ENCODE peak calls at places on chromosomes 6 and 20, in nine cellular contexts. R, C, A, W, T, U, N, X and I are unnamed samples.

GRCh38 chr6:134456284-134456683 is 138.4 kb upstream of the SGK1 start:
- DNase-seq in R (no peak), C (no peak), A (no peak), W (no peak), T (no peak), U (no peak), N (no peak), X (no peak), I (no peak)

GRCh38 chr6:112563368-112563767 is 216.2 kb downstream of the RFPL4B start:
- DNase-seq in R (no peak), C (no peak), A (no peak), W (peak), T (no peak), U (peak), N (no peak), X (peak), I (no peak)

GRCh38 chr6:35142578-35142977 is 1.4 kb upstream of the TCP11 start:
- DNase-seq in R (no peak), C (peak), A (no peak), W (peak), T (no peak), U (no peak), N (no peak), X (peak), I (no peak)

GRCh38 chr6:125546827-125547226 is 202.6 kb upstream of the HEY2 start:
- DNase-seq in R (no peak), C (no peak), A (no peak), W (peak), T (peak), U (no peak), N (no peak), X (peak), I (no peak)

GRCh38 chr6:134883314-134883713 is 66.6 kb downstream of the ALDH8A1 start:
- DNase-seq in R (no peak), C (no peak), A (no peak), W (no peak), T (no peak), U (no peak), N (no peak), X (no peak), I (no peak)

GRCh38 chr20:30811896-30812671 is 445.4 kb upstream of the DEFB115 start:
- DNase-seq in R (no peak), C (peak), A (peak), W (peak), T (no peak), U (peak), N (peak), X (peak), I (peak)

GRCh38 chr20:64257107-64257757 is 1.7 kb downstream of the PCMTD2 start:
- DNase-seq in R (no peak), C (no peak), A (no peak), W (no peak), T (no peak), U (no peak), N (no peak), X (no peak), I (no peak)

GRCh38 chr6:157825243-157825904 is 2.3 kb downstream of the SNX9 start:
- DNase-seq in R (no peak), C (no peak), A (no peak), W (no peak), T (no peak), U (no peak), N (no peak), X (no peak), I (no peak)

GRCh38 chr6:163169521-163169920 is 245.0 kb upstream of the QKI start:
- DNase-seq in R (no peak), C (no peak), A (no peak), W (no peak), T (no peak), U (no peak), N (no peak), X (no peak), I (no peak)

GRCh38 chr6:43496370-43497128 is 13.6 kb downstream of the LRRC73 start:
- DNase-seq in R (no peak), C (peak), A (peak), W (peak), T (no peak), U (peak), N (peak), X (peak), I (peak)
- TF ChIP-seq CTCF in R (peak), C (peak), A (peak), W (peak), T (peak), U (peak), N (peak), X (peak), I (peak)

DNA sequence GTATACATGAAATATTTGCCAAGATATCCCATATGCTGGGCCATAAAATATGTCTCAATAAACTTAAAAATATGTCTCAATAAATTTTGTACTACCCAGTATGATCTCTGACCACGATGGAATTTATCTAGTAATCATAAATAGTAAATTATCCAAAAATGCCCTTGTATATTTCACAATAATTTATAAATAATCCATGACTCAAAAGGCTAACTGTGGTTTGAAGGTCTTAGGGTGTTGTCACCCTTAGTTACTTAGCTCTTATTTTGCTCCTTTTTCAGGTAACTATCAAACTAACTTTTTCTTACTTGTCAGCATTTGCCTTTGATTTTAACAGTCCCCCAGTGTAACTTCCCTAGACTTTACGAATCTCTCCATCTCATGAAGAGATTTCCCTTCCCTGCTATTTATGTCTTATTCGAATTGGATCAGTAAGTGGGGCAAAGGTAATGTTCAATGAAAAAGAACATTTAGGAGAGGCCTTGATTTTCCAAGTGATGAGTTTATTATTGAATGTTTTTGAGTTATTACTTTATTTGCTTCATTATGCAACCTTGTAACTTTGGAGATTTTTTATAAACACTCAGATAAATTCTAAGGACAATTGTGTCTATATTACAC is 109.0 kb upstream of the THBS2 start:
- DNase-seq in R (no peak), C (no peak), A (no peak), W (peak), T (no peak), U (no peak), N (no peak), X (no peak), I (no peak)
- TF ChIP-seq CTCF in R (no peak), C (no peak), A (no peak), W (no peak), T (no peak), U (no peak), N (no peak), X (no peak), I (no peak)

GRCh38 chr6:101380861-101381630 is 12.5 kb upstream of the GRIK2 start:
- DNase-seq in R (no peak), C (no peak), A (no peak), W (no peak), T (no peak), U (no peak), N (no peak), X (no peak), I (no peak)

GRCh38 chr6:101392561-101393230 is 812 bp upstream of the GRIK2 start:
- DNase-seq in R (no peak), C (no peak), A (no peak), W (no peak), T (no peak), U (peak), N (no peak), X (no peak), I (no peak)

GRCh38 chr6:101391772-101392560 is 1.5 kb upstream of the GRIK2 start:
- DNase-seq in R (no peak), C (no peak), A (no peak), W (peak), T (no peak), U (peak), N (peak), X (no peak), I (no peak)

DNA sequence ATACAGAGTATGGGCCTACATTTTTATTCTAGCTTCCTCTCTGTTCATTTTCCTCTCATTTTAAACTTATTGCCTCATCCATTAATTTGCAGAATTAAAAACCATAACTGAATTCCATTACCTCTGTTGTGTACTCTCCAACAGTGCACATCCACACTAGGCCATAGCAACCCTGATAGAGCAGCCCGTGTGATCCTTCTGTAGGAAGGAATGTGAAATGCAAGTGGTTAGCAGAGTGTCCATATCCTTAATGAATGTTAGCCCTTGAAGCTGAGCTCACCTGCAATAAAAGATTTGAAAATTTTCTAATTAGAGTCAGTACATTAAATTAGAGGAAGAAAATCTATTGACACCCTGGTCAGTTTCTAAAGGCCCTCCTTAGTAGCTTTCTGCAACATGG is 6.5 kb upstream of the GRIK2 start:
- DNase-seq in R (no peak), C (no peak), A (no peak), W (no peak), T (no peak), U (peak), N (peak), X (no peak), I (no peak)
- TF ChIP-seq CTCF in R (no peak), C (peak), A (no peak), W (peak), T (peak), U (peak), N (peak), X (peak), I (no peak)

DNA sequence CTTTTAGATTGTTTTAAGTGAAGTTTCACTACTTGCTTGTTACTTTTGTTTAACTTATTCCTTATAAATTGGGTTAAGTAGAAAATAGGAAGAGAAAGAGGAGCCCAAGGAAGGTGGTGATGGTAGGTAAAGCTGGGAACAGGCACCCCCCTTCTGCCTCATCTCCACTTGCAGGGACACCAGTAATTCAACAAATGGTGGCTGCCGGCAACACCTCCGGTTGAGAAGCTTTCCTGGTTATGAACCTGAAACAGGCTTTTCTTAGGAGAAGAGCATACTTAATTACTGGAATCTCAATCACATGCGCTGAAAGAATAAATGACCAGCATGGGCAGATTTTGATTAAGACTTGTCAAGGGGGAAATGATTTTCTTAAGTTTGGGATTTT is 158.9 kb upstream of the ZNF217 start:
- DNase-seq in R (no peak), C (no peak), A (no peak), W (no peak), T (no peak), U (no peak), N (no peak), X (no peak), I (no peak)
- TF ChIP-seq CTCF in R (no peak), C (no peak), A (no peak), W (no peak), T (no peak), U (no peak), N (no peak), X (no peak), I (no peak)

DNA sequence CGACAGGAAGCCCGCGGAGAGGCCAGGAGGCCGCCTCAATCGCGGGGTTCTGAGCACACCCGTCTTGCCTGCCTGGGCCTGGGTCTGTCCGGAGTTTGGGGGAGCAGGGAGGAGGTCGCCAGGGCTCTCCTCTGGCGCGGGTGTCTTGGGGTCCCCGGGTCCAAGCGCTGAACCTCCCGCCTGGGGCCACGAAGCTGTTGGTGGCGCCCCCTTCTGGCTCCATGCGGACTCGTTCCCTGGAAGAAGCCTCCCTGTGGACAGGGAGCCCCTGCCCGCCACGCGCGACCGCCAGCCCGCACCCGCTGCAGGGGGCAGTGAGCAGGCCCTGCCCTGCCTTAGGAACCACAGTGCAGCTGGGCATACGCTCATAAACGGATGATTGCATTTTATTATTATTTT is 44.7 kb downstream of the MCUR1 start:
- DNase-seq in R (no peak), C (no peak), A (no peak), W (no peak), T (no peak), U (peak), N (no peak), X (no peak), I (no peak)
- TF ChIP-seq CTCF in R (no peak), C (no peak), A (no peak), W (peak), T (peak), U (peak), N (peak), X (peak), I (no peak)

GRCh38 chr20:6122873-6123649 is at the start of gene FERMT1:
- DNase-seq in R (peak), C (peak), A (peak), W (peak), T (peak), U (peak), N (peak), X (peak), I (peak)
- TF ChIP-seq CTCF in R (no peak), C (no peak), A (no peak), W (peak), T (peak), U (peak), N (peak), X (no peak), I (no peak)